ENCODE peak calls at places on chromosomes 12 and 14, in ten cellular contexts. R is frontal cortex; Q is activated gamma-delta T cell; I is activated CD4-positive, alpha-beta T cell treated with anti-CD3 and anti-CD28 coated beads, Interleukin-2, amount 10 ng/mL, durations not matched to agents 7 days and 5 days; V is DMS79 treated with DMSO at 0.1 percent for 48 hours; Y is GM20000; K is amygdala; B is fibroblast of mammary gland; X is activated CD4-positive, alpha-beta memory T cell treated with anti-CD3 and anti-CD28 coated beads, Interleukin-2, amount 10 ng/mL, durations not matched to agents 7 days and 5 days; H is uterus. F is an unnamed sample.

GRCh38 chr12:21301-22189 is 45.0 kb upstream of the IQSEC3 start:
- DNase-seq in Y (peak; percentile 64), R (peak; percentile 16), X (no peak), Q (no peak), V (no peak), B (no peak), H (no peak), K (no peak), I (no peak), F (no peak)

GRCh38 chr14:92563359-92563758 is 49.8 kb downstream of the RIN3 start:
- DNase-seq in R (no peak), K (no peak), Y (peak; percentile 64), B (peak; percentile 49), X (peak; percentile 43), Q (no peak), V (no peak), H (no peak), I (peak; percentile 38), F (no peak)

GRCh38 chr12:89875225-89875624 is 166.6 kb upstream of the ATP2B1 start:
- DNase-seq in I (no peak), V (no peak), Y (no peak), K (no peak), Q (no peak), B (no peak), H (no peak), X (no peak), R (no peak), F (no peak)

GRCh38 chr12:115710104-115710564 is 567.4 kb downstream of the MED13L start:
- DNase-seq in K (no peak), R (no peak), I (no peak), H (peak; percentile 19), Q (no peak), B (peak; percentile 98), V (peak; percentile 96), Y (no peak), X (no peak), F (no peak)

GRCh38 chr14:49939884-49940510 is 47.1 kb downstream of the ARF6 start:
- DNase-seq in H (no peak), V (no peak), K (no peak), I (no peak), R (no peak), X (no peak), Y (no peak), B (no peak), Q (no peak), F (no peak)

GRCh38 chr14:39417014-39417413 is 15.2 kb downstream of the FBXO33 start:
- DNase-seq in Y (no peak), V (no peak), I (no peak), X (no peak), B (peak; percentile 72), K (no peak), R (no peak), Q (no peak), H (no peak), F (no peak)

GRCh38 chr12:68915055-68915454 is 17.9 kb downstream of the CPM start:
- DNase-seq in X (no peak), K (no peak), B (peak; percentile 98), Q (no peak), I (no peak), R (no peak), Y (no peak), V (no peak), H (no peak), F (no peak)

GRCh38 chr12:27236498-27236897 is 7.6 kb upstream of the STK38L start:
- DNase-seq in V (no peak), I (no peak), B (peak; percentile 51), H (no peak), X (no peak), Q (no peak), K (no peak), R (no peak), Y (no peak), F (no peak)

GRCh38 chr14:35687335-35687939 is 121.7 kb downstream of the RALGAPA1 start:
- DNase-seq in K (no peak), B (peak; percentile 60), X (peak; percentile 39), H (no peak), Y (peak; percentile 22), I (peak; percentile 46), V (peak; percentile 78), R (no peak), Q (no peak), F (no peak)

GRCh38 chr14:75183225-75183624 is 6.8 kb upstream of the TMED10 start:
- DNase-seq in R (no peak), K (no peak), Y (no peak), I (no peak), B (no peak), H (no peak), X (no peak), Q (no peak), V (no peak), F (no peak)

GRCh38 chr14:69056389-69056788 is 77.3 kb upstream of the ACTN1 start:
- DNase-seq in B (peak; percentile 47), Y (no peak), V (no peak), X (no peak), I (no peak), K (peak; percentile 33), H (no peak), R (no peak), Q (no peak), F (no peak)

GRCh38 chr12:8156845-8157244 is at the start of gene ZNF705A:
- DNase-seq in V (no peak), K (no peak), R (no peak), Y (no peak), X (no peak), B (peak; percentile 22), H (no peak), Q (no peak), I (no peak), F (no peak)

GRCh38 chr14:21255385-21256101 is 13.7 kb downstream of the HNRNPC start:
- DNase-seq in V (no peak), R (no peak), Q (no peak), I (no peak), B (peak; percentile 76), X (no peak), Y (no peak), K (no peak), H (no peak), F (no peak)

GRCh38 chr14:73696466-73697390 is 17.5 kb downstream of the PNMA1 start:
- DNase-seq in V (no peak), H (no peak), I (no peak), X (no peak), Q (no peak), B (peak; percentile 90), Y (peak; percentile 65), R (no peak), K (no peak), F (no peak)

GRCh38 chr12:124466200-124467128 is 100.9 kb downstream of the NCOR2 start:
- DNase-seq in X (peak; percentile 93), Q (peak; percentile 90), B (peak; percentile 25), V (no peak), I (peak; percentile 89), K (no peak), Y (peak; percentile 90), R (no peak), H (no peak), F (no peak)

GRCh38 chr12:94676011-94676709 is 25.8 kb upstream of the TMCC3 start:
- DNase-seq in Q (no peak), K (no peak), B (no peak), I (peak; percentile 10), V (no peak), X (peak; percentile 26), Y (peak; percentile 72), R (no peak), H (no peak), F (no peak)

GRCh38 chr12:122894173-122895121 is 1.5 kb downstream of the VPS37B start:
- DNase-seq in B (no peak), X (no peak), R (no peak), I (no peak), V (no peak), K (no peak), Q (no peak), H (no peak), Y (no peak), F (no peak)

GRCh38 chr14:31159682-31160296 is 47.8 kb downstream of the HECTD1 start:
- DNase-seq in V (no peak), R (no peak), B (peak; percentile 65), Q (no peak), H (peak; percentile 25), Y (no peak), X (no peak), I (no peak), K (no peak), F (no peak)

GRCh38 chr12:12701457-12701856 is 5.5 kb upstream of the GPR19 start:
- DNase-seq in I (no peak), K (no peak), H (no peak), R (no peak), Y (no peak), Q (no peak), V (no peak), X (no peak), B (no peak), F (no peak)

GRCh38 chr12:52587563-52587962 is 13.7 kb downstream of the KRT72 start:
- DNase-seq in B (no peak), K (no peak), R (no peak), X (no peak), Y (no peak), V (no peak), I (no peak), Q (no peak), H (no peak), F (no peak)

GRCh38 chr12:122813310-122813713 is 21.9 kb upstream of the HIP1R start:
- DNase-seq in K (no peak), Y (peak; percentile 39), B (no peak), R (no peak), X (no peak), I (no peak), V (no peak), Q (no peak), H (no peak), F (no peak)

GRCh38 chr14:104333903-104334811 is 195.8 kb downstream of the KIF26A start:
- DNase-seq in V (no peak), H (no peak), Y (no peak), I (no peak), K (no peak), X (peak; percentile 11), Q (no peak), R (no peak), B (no peak), F (no peak)

GRCh38 chr12:67750528-67751183 is 102.1 kb downstream of the DYRK2 start:
- DNase-seq in Q (no peak), V (no peak), K (no peak), I (no peak), B (no peak), Y (no peak), R (no peak), X (no peak), H (no peak), F (no peak)

GRCh38 chr12:66537866-66538265 is 141.0 kb downstream of the GRIP1 start:
- DNase-seq in Q (no peak), Y (no peak), X (no peak), V (no peak), H (no peak), R (no peak), I (no peak), K (no peak), B (no peak), F (no peak)

GRCh38 chr12:95328708-95329107 is 111.1 kb downstream of the VEZT start:
- DNase-seq in I (no peak), K (no peak), X (no peak), B (no peak), V (no peak), Y (no peak), Q (no peak), H (no peak), R (no peak), F (no peak)

GRCh38 chr12:123056053-123056452 is 75.6 kb downstream of the ARL6IP4 start:
- DNase-seq in V (peak; percentile 14), R (no peak), X (no peak), I (no peak), Q (no peak), K (no peak), B (peak; percentile 54), Y (no peak), H (no peak), F (peak; percentile 83)

GRCh38 chr12:110343921-110344555 is 59.5 kb downstream of the ANAPC7 start:
- DNase-seq in V (no peak), R (no peak), I (no peak), Y (no peak), K (no peak), Q (no peak), B (no peak), X (no peak), H (no peak), F (no peak)

F was measured in posterior cingulate gyrus.